ENCODE peak calls at places on chromosomes 7 and 10, in nine cellular contexts. O is endodermal cell; X is LHCN-M2; R is A172; I is WERI-Rb-1; P is fibroblast of lung; N is astrocyte of the hippocampus; D is skeletal muscle cell; G is stimulated activated CD8-positive, alpha-beta memory T cell treated with anti-CD3 and anti-CD28 coated beads, Interleukin-7, amount 100 ng/mL, for 1 hour. T is an unnamed sample.

GRCh38 chr10:106513328-106513727 is 651.2 kb downstream of the SORCS1 start:
- DNase-seq in O (no peak), X (no peak), R (peak), I (no peak), P (peak), N (peak), D (no peak), G (no peak), T (no peak)

GRCh38 chr7:78225534-78225933 is 427.0 kb downstream of the PHTF2 start:
- DNase-seq in O (no peak), X (no peak), R (no peak), I (no peak), P (peak), N (peak), D (no peak), G (no peak), T (peak)

GRCh38 chr7:71752171-71752935 is 620.4 kb downstream of the GALNT17 start:
- DNase-seq in O (peak), X (no peak), R (no peak), I (peak), P (no peak), N (peak), D (no peak), G (no peak), T (no peak)

GRCh38 chr7:87982163-87982562 is 48.1 kb downstream of the ADAM22 start:
- DNase-seq in O (no peak), X (no peak), R (no peak), I (no peak), P (no peak), N (no peak), D (no peak), G (no peak), T (peak)

GRCh38 chr10:21078410-21079329 is 181.6 kb upstream of the NEBL start:
- DNase-seq in O (peak), X (peak), R (peak), I (peak), P (peak), N (peak), D (no peak), G (no peak), T (peak)

GRCh38 chr7:11168622-11169170 is 195.0 kb downstream of the PHF14 start:
- DNase-seq in O (no peak), X (no peak), R (no peak), I (no peak), P (no peak), N (no peak), D (no peak), G (no peak), T (no peak)

GRCh38 chr10:43444313-43444712 is 7.4 kb downstream of the ZNF487 start:
- DNase-seq in O (no peak), X (no peak), R (no peak), I (no peak), P (no peak), N (no peak), D (no peak), G (no peak), T (no peak)

GRCh38 chr7:5243295-5243694 is 39.4 kb upstream of the SLC29A4 start:
- DNase-seq in O (no peak), X (no peak), R (no peak), I (no peak), P (no peak), N (no peak), D (no peak), G (no peak), T (no peak)

GRCh38 chr10:121594623-121595320 is 3.5 kb downstream of the FGFR2 start:
- DNase-seq in O (no peak), X (no peak), R (no peak), I (no peak), P (peak), N (peak), D (no peak), G (no peak), T (no peak)

GRCh38 chr10:29083096-29083495 is 205.8 kb upstream of the LYZL1 start:
- DNase-seq in O (no peak), X (no peak), R (no peak), I (no peak), P (no peak), N (peak), D (no peak), G (no peak), T (peak)

GRCh38 chr7:101986335-101986734 is 168.9 kb downstream of the CUX1 start:
- DNase-seq in O (no peak), X (peak), R (no peak), I (no peak), P (peak), N (peak), D (no peak), G (no peak), T (no peak)

GRCh38 chr10:85454386-85454785 is 912.2 kb downstream of the GRID1 start:
- DNase-seq in O (no peak), X (no peak), R (no peak), I (no peak), P (no peak), N (no peak), D (no peak), G (no peak), T (no peak)

GRCh38 chr10:114379631-114380041 is 24.7 kb downstream of the AFAP1L2 start:
- DNase-seq in O (no peak), X (peak), R (no peak), I (no peak), P (peak), N (no peak), D (no peak), G (no peak), T (peak)

GRCh38 chr10:22599636-22600228 is 114.6 kb downstream of the PIP4K2A start:
- DNase-seq in O (no peak), X (no peak), R (peak), I (no peak), P (peak), N (no peak), D (no peak), G (no peak), T (no peak)

GRCh38 chr10:101563007-101563406 is 25.1 kb downstream of the POLL start:
- DNase-seq in O (peak), X (no peak), R (no peak), I (peak), P (no peak), N (no peak), D (no peak), G (no peak), T (no peak)

GRCh38 chr7:124992881-124993562 is 63.4 kb upstream of the POT1 start:
- DNase-seq in O (no peak), X (peak), R (peak), I (no peak), P (peak), N (peak), D (peak), G (no peak), T (peak)

GRCh38 chr7:51080622-51081269 is 235.9 kb downstream of the COBL start:
- DNase-seq in O (peak), X (no peak), R (no peak), I (no peak), P (no peak), N (no peak), D (no peak), G (no peak), T (no peak)

GRCh38 chr7:148983220-148984146 is 44.8 kb downstream of the PDIA4 start:
- DNase-seq in O (peak), X (peak), R (peak), I (peak), P (peak), N (peak), D (peak), G (peak), T (peak)

GRCh38 chr10:74234569-74234968 is 83.5 kb downstream of the ADK start:
- DNase-seq in O (no peak), X (peak), R (no peak), I (no peak), P (no peak), N (no peak), D (no peak), G (no peak), T (peak)

GRCh38 chr7:121831320-121831719 is 41.6 kb upstream of the PTPRZ1 start:
- DNase-seq in O (no peak), X (peak), R (peak), I (no peak), P (peak), N (peak), D (no peak), G (no peak), T (peak)

GRCh38 chr10:65891073-65891981 is 1034.5 kb upstream of the LRRTM3 start:
- DNase-seq in O (no peak), X (no peak), R (peak), I (no peak), P (no peak), N (no peak), D (no peak), G (no peak), T (no peak)

GRCh38 chr7:55474944-55475911 is 97.1 kb downstream of the VOPP1 start:
- DNase-seq in O (no peak), X (no peak), R (no peak), I (no peak), P (no peak), N (no peak), D (no peak), G (no peak), T (peak)

GRCh38 chr10:7857259-7857658 is 39.0 kb downstream of the TAF3 start:
- DNase-seq in O (no peak), X (no peak), R (no peak), I (no peak), P (peak), N (peak), D (no peak), G (no peak), T (peak)